ENCODE peak calls at places on chromosome 9, in seven cellular contexts. S is CD4-positive, alpha-beta T cell; D is tibial nerve; Y is psoas muscle; E is PC-9; H is upper lobe of right lung; N is left ventricle myocardium inferior. A is an unnamed sample.

GRCh38 chr9:72935595-72935994 is 17.3 kb downstream of the ALDH1A1 start:
- DNase-seq in N (no peak), H (no peak), S (no peak), E (no peak), D (no peak), Y (no peak), A (no peak)

GRCh38 chr9:21964925-21965385 is 29.2 kb downstream of the CDKN2A start:
- DNase-seq in E (no peak), S (peak; percentile 35), D (no peak), N (no peak), Y (peak; percentile 59), H (peak; percentile 73), A (no peak)

GRCh38 chr9:83387401-83388185 is 150.6 kb downstream of the FRMD3 start:
- DNase-seq in S (no peak), H (no peak), N (no peak), D (no peak), E (no peak), Y (no peak), A (no peak)

GRCh38 chr9:135602789-135603481 is 36.4 kb downstream of the GLT6D1 start:
- DNase-seq in N (peak; percentile 14), H (peak; percentile 73), S (peak; percentile 26), E (peak; percentile 48), Y (peak; percentile 48), D (peak; percentile 11), A (no peak)

GRCh38 chr9:125924351-125924750 is 177.2 kb downstream of the PBX3 start:
- DNase-seq in E (no peak), H (no peak), N (no peak), S (no peak), Y (no peak), D (no peak), A (no peak)

GRCh38 chr9:98105006-98105405 is 14.0 kb downstream of the TRIM14 start:
- DNase-seq in Y (no peak), D (no peak), N (no peak), H (no peak), E (no peak), S (no peak), A (no peak)

GRCh38 chr9:94746541-94747505 is 20.3 kb downstream of the AOPEP start:
- DNase-seq in H (no peak), Y (no peak), N (no peak), E (no peak), S (no peak), D (no peak), A (no peak)

GRCh38 chr9:5832093-5832542 is 799 bp downstream of the ERMP1 start:
- DNase-seq in S (no peak), E (no peak), Y (no peak), N (no peak), D (no peak), H (no peak), A (no peak)

GRCh38 chr9:87157366-87158031 is 210.2 kb upstream of the GAS1 start:
- DNase-seq in Y (no peak), E (no peak), N (no peak), S (no peak), D (no peak), H (no peak), A (no peak)

GRCh38 chr9:113910036-113910639 is 34.0 kb downstream of the ZNF618 start:
- DNase-seq in N (no peak), D (no peak), H (no peak), S (no peak), E (no peak), Y (no peak), A (no peak)

GRCh38 chr9:109214414-109214813 is 47.4 kb upstream of the FRRS1L start:
- DNase-seq in S (no peak), E (no peak), Y (no peak), N (no peak), D (no peak), H (no peak), A (no peak)

GRCh38 chr9:21611896-21612295 is 129.8 kb upstream of the IFNE start:
- DNase-seq in D (no peak), N (no peak), Y (no peak), S (no peak), E (no peak), H (no peak), A (no peak)

GRCh38 chr9:88388203-88388885 is at the start of gene SPIN1:
- DNase-seq in S (peak; percentile 89), D (peak; percentile 44), E (peak; percentile 95), N (peak; percentile 80), H (peak; percentile 94), Y (peak; percentile 84), A (peak; percentile 87)

DNA sequence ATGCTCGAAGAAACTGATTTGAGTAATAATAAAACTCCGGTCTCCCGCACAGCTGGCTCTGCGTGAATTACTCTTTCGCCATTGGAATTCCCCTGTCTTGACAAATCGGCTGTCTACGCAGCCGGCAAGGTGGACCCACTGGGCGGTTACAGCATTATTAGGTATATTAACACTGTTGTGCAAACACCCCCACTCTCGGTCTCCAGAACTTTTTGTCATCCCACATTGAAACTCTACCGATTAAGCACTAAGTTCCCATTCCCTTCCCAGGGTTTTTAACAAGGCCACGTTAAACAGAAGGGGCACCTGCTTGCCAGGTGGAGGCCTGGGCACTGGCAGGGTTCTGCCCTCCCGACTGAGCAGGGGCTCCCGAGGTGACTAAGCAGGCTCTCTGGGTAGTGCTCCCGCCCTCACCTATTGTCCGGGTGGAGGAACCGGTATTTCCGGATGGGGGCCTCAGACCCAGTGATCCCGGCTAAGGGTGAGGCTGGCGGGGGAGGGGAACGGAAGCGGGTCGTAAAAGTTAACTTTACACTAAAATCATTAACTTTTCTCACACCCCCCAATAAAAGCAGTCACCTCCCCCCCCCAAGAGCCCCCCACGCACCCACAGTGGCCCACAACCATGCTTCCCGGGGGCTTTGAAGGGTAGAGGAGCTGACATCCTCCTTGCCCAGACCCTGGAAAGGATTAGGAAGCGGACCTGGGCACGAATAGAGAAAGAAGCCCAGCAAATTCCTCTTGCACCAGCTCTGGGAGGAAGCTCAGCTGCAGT is 53.5 kb upstream of the TJP2 start:
- DNase-seq in Y (no peak), E (peak; percentile 96), D (no peak), H (peak; percentile 90), S (no peak), N (no peak), A (peak; percentile 31)
- TF ChIP-seq CTCF in Y (no peak), E (no peak), D (no peak), H (no peak), S (no peak), N (no peak), A (no peak)

GRCh38 chr9:124695280-124695890 is 75.7 kb downstream of the NR6A1 start:
- DNase-seq in E (peak; percentile 69), S (no peak), N (no peak), H (no peak), D (no peak), Y (no peak), A (no peak)
- H3K27ac ChIP-seq in E (peak overlapping the region; percentile 81), S (no peak overlapping the region), N (no peak overlapping the region), H (no peak overlapping the region), D (peak overlapping the region; percentile 28), Y (no peak overlapping the region), A (no peak overlapping the region)

DNA sequence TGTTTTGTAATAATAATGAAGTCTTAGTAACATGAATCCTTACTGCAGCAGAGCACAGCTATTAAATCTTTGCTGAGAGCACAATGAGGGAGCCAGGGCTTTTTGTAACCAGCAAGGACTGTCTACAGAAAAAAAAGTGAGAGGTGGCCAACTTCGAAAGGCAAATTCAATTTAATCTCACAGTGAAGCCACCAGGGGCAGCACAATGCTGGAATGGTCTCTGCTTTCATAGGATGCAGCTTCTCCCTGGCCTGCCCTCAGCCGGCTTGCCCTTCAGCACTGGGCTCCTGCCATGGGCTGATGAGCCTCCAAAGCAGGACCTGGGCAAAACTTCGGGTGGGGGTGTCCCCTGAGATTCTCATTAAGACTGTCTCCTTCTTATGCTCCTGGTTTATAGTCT is 134.3 kb downstream of the GNAQ start:
- DNase-seq in S (no peak), N (no peak), E (no peak), Y (no peak), H (no peak), D (no peak), A (no peak)
- TF ChIP-seq CTCF in S (no peak), N (peak; percentile 24), E (no peak), Y (peak; percentile 7), H (no peak), D (peak; percentile 11), A (peak; percentile 18)

GRCh38 chr9:124726886-124727285 is 44.2 kb downstream of the NR6A1 start:
- DNase-seq in D (no peak), Y (no peak), N (no peak), E (no peak), H (no peak), S (no peak), A (no peak)

GRCh38 chr9:124723352-124723751 is 47.8 kb downstream of the NR6A1 start:
- DNase-seq in N (no peak), S (no peak), D (no peak), E (no peak), H (no peak), Y (no peak), A (no peak)

GRCh38 chr9:124721109-124721850 is 49.8 kb downstream of the NR6A1 start:
- DNase-seq in H (no peak), N (no peak), D (no peak), Y (no peak), E (peak; percentile 18), S (no peak), A (no peak)

GRCh38 chr9:124725068-124725452 is 46.1 kb downstream of the NR6A1 start:
- DNase-seq in S (no peak), Y (no peak), D (no peak), H (no peak), N (no peak), E (no peak), A (no peak)

DNA sequence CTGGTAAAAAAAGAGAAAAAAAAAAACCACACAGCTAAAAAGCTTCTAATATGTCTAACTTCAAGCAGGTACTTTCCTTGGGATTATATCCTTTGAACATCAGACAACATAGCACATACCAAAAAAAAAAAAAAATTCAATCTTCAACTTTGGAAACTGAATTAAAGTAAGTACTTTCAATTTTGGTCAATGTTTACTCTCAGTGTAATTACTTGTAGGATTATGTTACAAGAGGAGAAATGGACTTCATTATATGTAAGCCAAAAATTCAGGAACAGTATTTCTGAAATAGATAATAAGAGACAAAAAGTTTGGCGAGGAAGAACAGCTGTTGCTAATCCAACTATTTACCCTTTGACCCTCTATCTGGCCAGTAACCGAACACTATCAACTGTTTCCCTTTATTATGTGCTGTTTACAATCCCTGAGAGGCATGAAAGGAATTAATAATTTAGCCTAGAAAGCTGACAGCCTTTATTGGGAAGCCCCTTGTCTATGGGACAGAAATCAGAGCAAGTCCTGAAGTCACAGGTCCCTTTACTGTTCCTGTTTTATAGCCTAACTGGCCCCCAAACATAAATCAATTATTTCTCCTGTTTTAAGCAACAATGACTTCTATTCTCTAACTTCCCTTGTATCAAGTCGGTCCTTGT is 46.6 kb downstream of the NR6A1 start:
- DNase-seq in E (no peak), N (no peak), Y (no peak), D (no peak), S (no peak), H (no peak), A (no peak)
- H3K27ac ChIP-seq in E (no peak overlapping the region), N (no peak overlapping the region), Y (no peak overlapping the region), D (peak overlapping the region; percentile 61), S (no peak overlapping the region), H (no peak overlapping the region), A (no peak overlapping the region)

DNA sequence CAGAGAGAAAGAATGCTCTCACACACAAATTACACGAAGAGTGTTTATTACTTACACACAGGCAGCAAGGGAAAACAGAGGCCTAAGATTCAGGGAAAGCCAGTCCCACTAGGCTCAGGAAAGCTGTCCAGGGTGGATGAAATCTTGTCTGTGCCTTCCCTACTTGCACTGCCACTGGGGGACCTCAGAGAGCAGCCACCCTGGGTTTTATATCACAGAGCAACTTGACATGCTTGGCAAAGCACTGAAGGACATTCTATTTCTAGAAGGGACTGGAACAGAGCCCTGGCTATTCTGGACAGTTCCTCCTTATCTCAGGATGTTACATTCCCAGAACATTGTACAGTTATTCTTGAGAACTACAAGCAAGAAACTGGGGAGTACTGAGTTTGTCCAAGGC is 7.5 kb upstream of the PRSS3 start:
- DNase-seq in E (no peak), D (no peak), H (no peak), Y (peak; percentile 72), S (no peak), N (peak; percentile 23), A (no peak)
- TF ChIP-seq CTCF in E (no peak), D (no peak), H (no peak), Y (peak; percentile 57), S (no peak), N (peak; percentile 64), A (no peak)